ENCODE peak calls at places on chromosome 16, in four cellular contexts. U is pancreas, O is A549, C is PC-9. T is an unnamed sample.

GRCh38 chr16:65105173-65105572 is 16.7 kb downstream of the CDH11 start:
- DNase-seq in U (no peak), O (no peak), C (no peak), T (no peak)

GRCh38 chr16:8505327-8505991 is 84.9 kb downstream of the TMEM114 start:
- DNase-seq in U (no peak), O (no peak), C (no peak), T (peak; percentile 5)

GRCh38 chr16:27445502-27446175 is 43.7 kb downstream of the IL21R start:
- DNase-seq in U (no peak), O (no peak), C (no peak), T (no peak)

GRCh38 chr16:22141746-22142145 is 20.6 kb upstream of the SDR42E2 start:
- DNase-seq in U (no peak), O (peak; percentile 55), C (no peak), T (no peak)

GRCh38 chr16:49473773-49474172 is 100.2 kb downstream of the C16orf78 start:
- DNase-seq in U (no peak), O (no peak), C (no peak), T (no peak)

GRCh38 chr16:30491744-30492308 is 19.3 kb downstream of the ITGAL start:
- DNase-seq in U (no peak), O (peak; percentile 66), C (peak; percentile 86), T (peak; percentile 72)

GRCh38 chr16:5058476-5058875 is 7.3 kb downstream of the C16orf89 start:
- DNase-seq in U (no peak), O (peak; percentile 66), C (no peak), T (no peak)

GRCh38 chr16:9816644-9817043 is 365.6 kb downstream of the GRIN2A start:
- DNase-seq in U (no peak), O (no peak), C (no peak), T (no peak)

GRCh38 chr16:49696414-49697101 is 159.4 kb downstream of the ZNF423 start:
- DNase-seq in U (no peak), O (no peak), C (no peak), T (no peak)

GRCh38 chr16:84718-85452 is 6.9 kb downstream of the MPG start:
- DNase-seq in U (no peak), O (no peak), C (peak; percentile 83), T (no peak)

GRCh38 chr16:86044241-86044671 is 145.3 kb downstream of the IRF8 start:
- DNase-seq in U (no peak), O (peak; percentile 78), C (peak; percentile 18), T (no peak)

GRCh38 chr16:66265106-66265415 is 101.4 kb upstream of the CDH5 start:
- DNase-seq in U (no peak), O (no peak), C (no peak), T (no peak)

GRCh38 chr16:593406-593805 is 3.5 kb downstream of the RAB40C start:
- DNase-seq in U (peak; percentile 93), O (no peak), C (peak; percentile 83), T (peak; percentile 79)

GRCh38 chr16:87216824-87217205 is 100.4 kb downstream of the C16orf95 start:
- DNase-seq in U (no peak), O (no peak), C (no peak), T (no peak)

GRCh38 chr16:3915438-3916250 is 35.1 kb upstream of the CREBBP start:
- DNase-seq in U (no peak), O (no peak), C (no peak), T (no peak)

GRCh38 chr16:48434653-48435318 is 49.6 kb upstream of the SIAH1 start:
- DNase-seq in U (no peak), O (peak; percentile 33), C (no peak), T (no peak)

GRCh38 chr16:1613728-1614225 is 1.6 kb downstream of the CRAMP1 start:
- DNase-seq in U (no peak), O (no peak), C (peak; percentile 10), T (peak; percentile 11)

GRCh38 chr16:87472935-87473334 is 19.9 kb downstream of the ZCCHC14 start:
- DNase-seq in U (no peak), O (no peak), C (no peak), T (no peak)

GRCh38 chr16:25126820-25127232 is 15.3 kb downstream of the LCMT1 start:
- DNase-seq in U (peak; percentile 41), O (peak; percentile 60), C (peak; percentile 67), T (peak; percentile 90)

GRCh38 chr16:50478773-50479149 is 69.4 kb upstream of the NKD1 start:
- DNase-seq in U (no peak), O (no peak), C (peak; percentile 37), T (no peak)

GRCh38 chr16:12629271-12629670 is 174.4 kb downstream of the CPPED1 start:
- DNase-seq in U (no peak), O (peak; percentile 67), C (no peak), T (no peak)

GRCh38 chr16:8751481-8752311 is 45.7 kb downstream of the TMEM186 start:
- DNase-seq in U (peak; percentile 26), O (peak; percentile 55), C (peak; percentile 44), T (peak; percentile 70)

GRCh38 chr16:5075637-5076036 is 4.0 kb downstream of the ALG1 start:
- DNase-seq in U (no peak), O (no peak), C (no peak), T (no peak)

GRCh38 chr16:47565454-47565853 is 104.3 kb downstream of the PHKB start:
- DNase-seq in U (no peak), O (no peak), C (no peak), T (peak; percentile 42)

GRCh38 chr16:64311241-64311640 is 810.6 kb downstream of the CDH11 start:
- DNase-seq in U (no peak), O (no peak), C (no peak), T (no peak)

GRCh38 chr16:88773812-88774291 is 11.2 kb downstream of the PIEZO1 start:
- DNase-seq in U (no peak), O (no peak), C (peak; percentile 88), T (no peak)

GRCh38 chr16:12677472-12677871 is 126.2 kb downstream of the CPPED1 start:
- DNase-seq in U (no peak), O (no peak), C (no peak), T (no peak)

GRCh38 chr16:66878067-66878466 is 2.2 kb upstream of the PDP2 start:
- DNase-seq in U (peak; percentile 64), O (no peak), C (no peak), T (no peak)

GRCh38 chr16:2371421-2371820 is 30.9 kb upstream of the ABCA3 start:
- DNase-seq in U (no peak), O (no peak), C (no peak), T (no peak)

GRCh38 chr16:28590384-28591340 is 6.2 kb downstream of the SULT1A2 start:
- DNase-seq in U (no peak), O (no peak), C (no peak), T (no peak)

GRCh38 chr16:87922250-87922871 is 14.0 kb downstream of the CA5A start:
- DNase-seq in U (peak; percentile 58), O (no peak), C (peak; percentile 29), T (no peak)

GRCh38 chr16:28494141-28494851 is at the start of gene APOBR:
- DNase-seq in U (no peak), O (no peak), C (no peak), T (no peak)

GRCh38 chr16:86578499-86579267 is at the start of gene FOXL1:
- DNase-seq in U (no peak), O (no peak), C (no peak), T (no peak)

DNA sequence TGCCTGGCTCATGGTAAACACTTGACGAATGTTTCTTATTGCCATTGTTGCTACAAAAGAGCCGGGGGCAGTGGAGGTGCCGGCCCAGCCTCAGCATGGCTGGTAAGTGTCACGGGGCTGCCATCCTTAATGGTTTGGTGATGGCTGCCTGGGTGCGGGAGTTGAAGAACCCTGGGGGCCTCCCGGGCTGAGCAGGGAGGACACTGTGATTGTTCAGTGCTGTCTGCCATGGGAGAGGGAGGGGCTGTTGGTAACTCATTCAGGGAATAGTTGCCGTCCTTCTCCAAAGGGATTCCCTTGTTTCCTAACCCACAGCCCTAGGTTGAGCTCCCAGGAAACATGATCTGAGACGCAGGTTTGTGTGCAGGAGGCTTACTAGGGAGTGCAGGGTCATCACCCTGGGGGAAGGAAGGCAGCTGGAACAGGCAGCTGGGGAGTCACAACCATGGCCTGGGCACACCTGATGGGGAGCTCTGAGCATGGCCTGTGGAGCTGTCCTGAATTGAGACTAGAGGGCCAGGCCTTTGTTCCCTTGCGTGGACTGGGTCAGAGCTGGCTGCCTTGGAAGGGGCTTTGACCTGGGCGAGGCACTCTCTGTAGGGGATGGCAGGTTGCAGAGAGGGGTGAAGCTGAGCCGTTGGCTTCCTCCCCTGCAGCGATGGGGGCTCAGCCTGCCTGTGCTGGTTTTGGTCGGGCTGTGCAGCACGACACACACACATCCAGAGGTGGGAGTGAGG is 85.7 kb downstream of the PLCG2 start:
- DNase-seq in U (no peak), O (no peak), C (no peak), T (no peak)
- H3K4me1 ChIP-seq in U (no peaks in the 10 kb centered on the region), O (no peaks in the 10 kb centered on the region), C (no peaks in the 10 kb centered on the region), T (no peaks in the 10 kb centered on the region)

DNA sequence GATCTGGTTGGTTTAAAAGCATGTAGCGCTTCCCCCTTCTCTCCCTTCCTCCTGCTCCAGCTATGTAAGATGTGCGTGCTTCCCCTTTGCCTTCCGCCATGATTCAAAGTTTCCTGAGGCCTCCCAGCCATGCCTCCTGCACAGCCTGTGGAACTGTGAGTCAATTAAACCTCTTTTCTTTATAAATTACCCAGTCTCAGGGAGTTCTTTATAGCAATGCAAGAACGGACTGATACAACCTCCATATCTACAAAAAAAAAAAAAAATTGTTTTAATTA is 16.6 kb upstream of the PDXDC1 start:
- DNase-seq in U (no peak), O (no peak), C (no peak), T (no peak)
- TF ChIP-seq CTCF in U (no peak), O (no peak), C (no peak), T (no peak)

GRCh38 chr16:11605564-11605886 is 18.8 kb upstream of the LITAF start:
- DNase-seq in U (no peak), O (no peak), C (no peak), T (no peak)
- H3K27ac ChIP-seq in U (no peak overlapping the region), O (no peak overlapping the region), C (no peak overlapping the region), T (no peak overlapping the region)

GRCh38 chr16:17471745-17472075 is 950 bp upstream of the XYLT1 start:
- DNase-seq in U (no peak), O (no peak), C (no peak), T (no peak)

GRCh38 chr16:17469011-17469741 is 1.6 kb downstream of the XYLT1 start:
- DNase-seq in U (no peak), O (no peak), C (no peak), T (peak; percentile 67)

GRCh38 chr16:17470002-17470870 is 524 bp downstream of the XYLT1 start:
- DNase-seq in U (peak; percentile 15), O (peak; percentile 13), C (no peak), T (peak; percentile 17)

GRCh38 chr16:17469742-17470001 is 1.1 kb downstream of the XYLT1 start:
- DNase-seq in U (no peak), O (no peak), C (no peak), T (no peak)

DNA sequence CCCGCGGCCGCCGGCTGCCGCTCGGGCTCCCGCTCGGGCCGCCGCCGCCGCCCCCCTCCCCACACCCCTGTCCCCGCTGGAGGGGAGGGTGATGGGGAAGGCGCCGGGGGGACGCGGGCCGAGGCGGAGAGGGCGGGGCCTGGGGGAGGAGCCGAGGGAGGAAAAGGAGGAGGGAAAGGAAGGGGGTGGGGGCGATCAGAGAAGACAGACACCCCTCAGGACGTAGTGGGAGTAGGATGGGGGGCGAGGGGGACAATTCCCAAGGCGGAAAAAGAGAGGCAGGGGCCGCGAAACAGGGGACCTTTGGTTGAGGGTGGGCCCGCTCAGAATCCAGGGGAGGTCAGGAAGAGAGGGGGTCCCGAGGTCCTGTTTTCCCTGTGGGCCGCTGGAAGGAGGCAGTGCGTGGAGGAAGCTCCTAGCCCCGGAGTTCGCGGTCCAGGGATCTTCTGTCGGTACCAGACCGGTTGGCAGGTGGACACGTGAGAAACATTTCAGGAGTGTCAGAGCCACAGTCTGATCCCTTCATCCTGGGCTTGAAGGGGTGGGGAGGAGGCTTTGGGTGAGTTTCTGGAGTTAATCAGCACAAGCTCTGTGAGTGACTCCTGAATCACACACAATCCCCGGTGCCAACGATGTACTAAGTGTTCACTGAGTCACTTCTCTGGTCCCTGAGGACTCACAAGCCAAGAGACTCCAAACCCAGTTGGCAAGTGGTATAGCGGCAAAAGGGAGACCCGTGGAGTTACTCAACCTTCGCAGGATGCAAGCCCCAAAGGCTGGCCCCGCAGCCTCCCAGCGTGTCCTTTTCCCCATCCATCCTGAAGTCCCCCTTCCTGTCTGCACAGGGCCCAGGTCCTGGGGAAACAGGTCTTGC is at the start of gene XYLT1:
- DNase-seq in U (peak; percentile 48), O (peak; percentile 25), C (no peak), T (peak; percentile 92)
- H3K4me1 ChIP-seq in U (no peaks in the 10 kb centered on the region), O (peaks cover 12% of the 10 kb centered on the region), C (no peaks in the 10 kb centered on the region), T (peaks cover 13% of the 10 kb centered on the region)

T was measured in foreskin keratinocyte.